ENCODE peak calls at places on chromosomes 16 and 17, in five cellular contexts. W, D, U, J and Q are unnamed samples.

GRCh38 chr17:876272-876671 is 94.1 kb downstream of the MRM3 start:
- DNase-seq in W (no peak), D (no peak), U (no peak), J (no peak), Q (no peak)

GRCh38 chr16:49021136-49021535 is 260.5 kb downstream of the CBLN1 start:
- DNase-seq in W (no peak), D (no peak), U (peak; percentile 98), J (peak; percentile 51), Q (no peak)

GRCh38 chr17:79304907-79305306 is 230.3 kb downstream of the ENGASE start:
- DNase-seq in W (no peak), D (no peak), U (no peak), J (no peak), Q (no peak)

GRCh38 chr16:81560979-81561657 is 116.5 kb downstream of the CMIP start:
- DNase-seq in W (no peak), D (no peak), U (no peak), J (no peak), Q (no peak)

GRCh38 chr17:45857977-45858708 is 13.5 kb downstream of the SPPL2C start:
- DNase-seq in W (no peak), D (no peak), U (no peak), J (no peak), Q (no peak)

GRCh38 chr16:50848755-50849514 is 107.0 kb downstream of the CYLD start:
- DNase-seq in W (no peak), D (no peak), U (no peak), J (no peak), Q (no peak)

GRCh38 chr17:73261952-73262675 is 434 bp upstream of the CPSF4L start:
- DNase-seq in W (no peak), D (no peak), U (no peak), J (no peak), Q (peak; percentile 40)

GRCh38 chr17:57077000-57077399 is 8.0 kb upstream of the AKAP1 start:
- DNase-seq in W (no peak), D (no peak), U (no peak), J (no peak), Q (no peak)

GRCh38 chr16:22614271-22614947 is 103.7 kb downstream of the NPIPB5 start:
- DNase-seq in W (no peak), D (no peak), U (no peak), J (no peak), Q (no peak)

GRCh38 chr17:27559996-27560481 is 70.9 kb upstream of the LGALS9 start:
- DNase-seq in W (peak; percentile 56), D (no peak), U (peak; percentile 75), J (no peak), Q (no peak)

GRCh38 chr17:19939993-19940721 is 37.5 kb downstream of the AKAP10 start:
- DNase-seq in W (no peak), D (no peak), U (no peak), J (no peak), Q (no peak)

GRCh38 chr16:24568392-24568791 is 29.0 kb downstream of the RBBP6 start:
- DNase-seq in W (no peak), D (no peak), U (no peak), J (no peak), Q (no peak)

GRCh38 chr17:66805567-66805966 is 29.4 kb upstream of the CACNG5 start:
- DNase-seq in W (no peak), D (no peak), U (no peak), J (no peak), Q (no peak)

GRCh38 chr16:69040144-69040909 is 65.1 kb upstream of the HAS3 start:
- DNase-seq in W (no peak), D (no peak), U (no peak), J (no peak), Q (no peak)

GRCh38 chr16:68229431-68230175 is 6.3 kb downstream of the ESRP2 start:
- DNase-seq in W (no peak), D (no peak), U (peak; percentile 31), J (no peak), Q (no peak)

GRCh38 chr16:89317729-89318429 is 100.4 kb downstream of the ZNF778 start:
- DNase-seq in W (no peak), D (no peak), U (no peak), J (no peak), Q (peak; percentile 73)

GRCh38 chr17:8839410-8839935 is 28.0 kb downstream of the PIK3R6 start:
- DNase-seq in W (no peak), D (no peak), U (no peak), J (no peak), Q (no peak)

GRCh38 chr17:39618252-39618913 is 8.4 kb upstream of the PPP1R1B start:
- DNase-seq in W (no peak), D (no peak), U (no peak), J (no peak), Q (no peak)

GRCh38 chr16:89917773-89918452 is 749 bp upstream of the MC1R start:
- DNase-seq in W (no peak), D (no peak), U (no peak), J (no peak), Q (no peak)

GRCh38 chr16:49003022-49003421 is 278.6 kb downstream of the CBLN1 start:
- DNase-seq in W (no peak), D (no peak), U (no peak), J (no peak), Q (no peak)

GRCh38 chr17:72946696-72947095 is 145.8 kb downstream of the SLC39A11 start:
- DNase-seq in W (no peak), D (no peak), U (no peak), J (no peak), Q (no peak)

GRCh38 chr17:42937712-42938596 is 26.3 kb downstream of the AARSD1 start:
- DNase-seq in W (no peak), D (no peak), U (peak; percentile 40), J (peak; percentile 12), Q (no peak)

GRCh38 chr16:58045096-58045495 is 19.5 kb downstream of the MMP15 start:
- DNase-seq in W (no peak), D (no peak), U (no peak), J (no peak), Q (no peak)

GRCh38 chr16:83995756-83996155 is 27.7 kb downstream of the NECAB2 start:
- DNase-seq in W (no peak), D (no peak), U (no peak), J (no peak), Q (no peak)

GRCh38 chr16:83994087-83994486 is 26.0 kb downstream of the NECAB2 start:
- DNase-seq in W (no peak), D (no peak), U (peak; percentile 39), J (no peak), Q (no peak)

GRCh38 chr16:83994703-83995102 is 26.7 kb downstream of the NECAB2 start:
- DNase-seq in W (no peak), D (no peak), U (no peak), J (no peak), Q (no peak)

GRCh38 chr16:83998091-83998490 is 30.0 kb downstream of the NECAB2 start:
- DNase-seq in W (no peak), D (no peak), U (no peak), J (no peak), Q (no peak)

DNA sequence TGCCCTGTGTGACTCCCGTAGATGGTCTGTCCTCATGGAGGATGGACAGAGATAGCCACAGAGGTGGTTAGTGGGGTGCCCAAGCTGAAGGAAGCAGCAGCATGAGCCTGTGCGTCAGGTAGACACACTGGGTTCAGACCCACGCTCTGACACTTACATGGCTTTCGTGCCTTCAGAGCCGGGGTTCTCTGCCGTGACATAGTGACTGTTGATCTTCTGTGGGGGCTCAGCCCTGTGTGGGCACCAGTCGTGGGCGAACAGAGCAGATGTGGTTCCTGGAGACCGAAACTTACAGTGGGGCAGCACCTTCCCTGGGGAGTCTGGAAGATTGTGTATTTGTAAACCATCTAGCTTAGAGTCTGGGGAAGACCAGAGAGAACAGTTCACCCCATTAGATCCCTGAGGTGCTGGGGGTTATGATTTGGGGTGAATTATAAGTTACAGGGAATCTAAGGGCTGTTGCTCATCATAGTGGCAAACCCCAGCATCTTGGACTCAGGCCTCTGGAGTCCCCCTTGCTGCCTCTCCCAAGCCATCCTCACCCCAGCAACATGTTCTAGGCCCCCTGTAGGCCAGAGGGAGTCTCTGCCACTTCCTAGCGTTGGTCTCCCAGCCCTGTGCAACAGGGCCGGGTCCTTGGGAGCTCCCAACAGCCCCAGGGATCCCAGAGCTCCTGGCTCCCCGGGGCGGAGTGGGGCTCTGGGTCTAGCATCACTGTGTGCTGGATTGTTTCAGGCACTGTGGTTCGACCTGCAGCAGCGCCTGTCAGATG is 28.6 kb downstream of the NECAB2 start:
- DNase-seq in W (no peak), D (no peak), U (no peak), J (no peak), Q (no peak)
- TF ChIP-seq CTCF in W (no peak), D (no peak), U (no peak), J (no peak), Q (no peak)

GRCh38 chr17:74354561-74354960 is 7.1 kb downstream of the BTBD17 start:
- DNase-seq in W (no peak), D (no peak), U (no peak), J (no peak), Q (no peak)

GRCh38 chr17:74351552-74352210 is 10.0 kb downstream of the BTBD17 start:
- DNase-seq in W (no peak), D (no peak), U (no peak), J (no peak), Q (no peak)

GRCh38 chr17:74354123-74354522 is 7.5 kb downstream of the BTBD17 start:
- DNase-seq in W (peak; percentile 26), D (no peak), U (no peak), J (no peak), Q (no peak)

GRCh38 chr17:74355065-74355464 is 6.6 kb downstream of the BTBD17 start:
- DNase-seq in W (no peak), D (no peak), U (no peak), J (no peak), Q (no peak)

DNA sequence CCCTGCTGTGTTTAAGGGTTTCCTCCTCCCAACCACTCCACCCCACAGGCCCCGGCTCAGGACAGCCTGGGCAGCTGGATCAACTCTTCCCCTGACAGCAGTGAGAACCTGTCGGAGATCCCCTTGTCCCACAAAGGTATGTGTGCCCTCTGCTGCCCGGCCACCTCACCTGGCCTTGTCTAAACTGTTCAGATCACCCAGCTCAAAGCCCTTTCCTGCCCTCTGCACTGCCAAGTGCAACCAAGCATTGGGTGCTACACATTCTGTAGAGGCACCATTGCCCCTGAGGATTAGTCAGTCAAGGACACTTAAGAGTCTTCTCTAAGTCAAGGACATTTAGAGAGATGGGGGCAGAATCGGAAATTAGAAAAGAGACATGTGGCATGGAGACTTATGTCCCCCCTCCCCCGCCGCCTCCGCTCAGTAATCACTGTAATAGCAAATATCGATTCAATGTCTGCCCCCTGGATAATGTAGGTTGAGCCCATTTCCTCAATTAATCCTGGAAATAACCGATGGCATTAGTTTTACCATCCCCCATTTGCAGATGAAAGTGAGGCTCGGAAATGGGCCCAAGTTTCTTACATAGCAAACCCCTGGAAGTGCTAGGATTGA is 8.1 kb downstream of the BTBD17 start:
- DNase-seq in W (no peak), D (no peak), U (no peak), J (no peak), Q (no peak)
- TF ChIP-seq CTCF in W (no peak), D (no peak), U (no peak), J (no peak), Q (no peak)

DNA sequence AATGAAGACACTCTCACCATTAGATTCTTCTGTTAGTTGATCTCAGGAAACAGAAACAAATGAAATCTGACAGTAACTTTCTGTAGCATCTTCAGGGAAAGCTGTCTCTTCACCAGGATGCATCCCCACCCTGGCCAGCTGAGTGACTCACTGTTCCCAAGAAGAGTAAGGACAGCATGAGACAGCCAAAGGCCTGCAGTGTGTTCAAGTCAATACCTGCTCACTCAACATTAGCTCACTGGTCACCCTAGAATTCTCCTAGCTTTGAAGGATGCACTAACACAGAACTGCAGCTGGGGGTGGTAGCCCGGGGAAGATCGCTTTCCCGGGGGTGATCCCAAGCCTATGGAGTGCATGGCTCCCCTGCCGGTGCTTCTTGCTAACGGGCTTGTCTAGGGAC is 28.2 kb upstream of the CLEC18B start:
- DNase-seq in W (peak; percentile 74), D (no peak), U (peak; percentile 52), J (no peak), Q (no peak)
- TF ChIP-seq CTCF in W (no peak), D (no peak), U (no peak), J (no peak), Q (peak; percentile 41)

GRCh38 chr16:817001-817906 is 16.7 kb upstream of the GNG13 start:
- DNase-seq in W (no peak), D (no peak), U (no peak), J (no peak), Q (no peak)
- TF ChIP-seq CTCF in W (no peak), D (no peak), U (no peak), J (no peak), Q (no peak)